ENCODE peak calls at places on chromosomes 13 and 19, in five cellular contexts. O is mammary epithelial cell, G is thyroid gland, E is fibroblast of lung, A is keratinocyte. Y is an unnamed sample.
A peak's percentile ranks its signal among the peaks of the same experiment; 100 is the strongest.

GRCh38 chr19:3365447-3366103 is 808 bp upstream of the NFIC start:
- DNase-seq in G (peak; percentile 66), O (peak; percentile 52), E (no peak), A (no peak), Y (peak; percentile 90)

GRCh38 chr13:111171629-111172028 is 56.5 kb downstream of the ARHGEF7 start:
- DNase-seq in E (no peak), O (peak; percentile 25), G (no peak), A (no peak), Y (no peak)

GRCh38 chr19:55486971-55487883 is 1.0 kb upstream of the SSC5D start:
- DNase-seq in G (peak; percentile 65), A (peak; percentile 23), O (peak; percentile 67), E (peak; percentile 98), Y (peak; percentile 92)

GRCh38 chr19:611506-611869 is 21.8 kb downstream of the HCN2 start:
- DNase-seq in O (peak; percentile 70), E (peak; percentile 87), A (peak; percentile 67), G (no peak), Y (no peak)

GRCh38 chr19:53597023-53597422 is 34.8 kb upstream of the DPRX start:
- DNase-seq in E (no peak), A (peak; percentile 75), O (peak; percentile 63), G (peak; percentile 3), Y (no peak)

GRCh38 chr13:100564444-100565223 is 24.0 kb downstream of the GGACT start:
- DNase-seq in O (no peak), G (no peak), A (no peak), E (no peak), Y (no peak)

GRCh38 chr13:36841411-36841810 is 22.4 kb downstream of the RFXAP start:
- DNase-seq in G (no peak), A (no peak), E (peak; percentile 19), O (no peak), Y (no peak)

GRCh38 chr13:49739498-49740187 is 48.4 kb upstream of the EBPL start:
- DNase-seq in E (no peak), O (no peak), A (no peak), G (no peak), Y (no peak)

GRCh38 chr19:51274371-51274770 is 23.5 kb downstream of the SIGLECL1 start:
- DNase-seq in G (no peak), O (no peak), A (no peak), E (no peak), Y (no peak)

GRCh38 chr13:114095486-114095885 is 36.9 kb downstream of the RASA3 start:
- DNase-seq in E (no peak), G (no peak), O (no peak), A (no peak), Y (no peak)

GRCh38 chr13:64088491-64088890 is 2672.8 kb upstream of the PCDH20 start:
- DNase-seq in O (no peak), E (no peak), A (no peak), G (no peak), Y (no peak)

GRCh38 chr13:30978981-30979956 is 46.8 kb downstream of the TEX26 start:
- DNase-seq in G (peak; percentile 5), E (no peak), A (peak; percentile 5), O (no peak), Y (peak; percentile 62)

GRCh38 chr19:21047712-21048111 is 27.3 kb downstream of the ZNF430 start:
- DNase-seq in E (no peak), A (no peak), G (no peak), O (no peak), Y (no peak)

GRCh38 chr19:4059931-4060620 is 6.6 kb downstream of the ZBTB7A start:
- DNase-seq in G (no peak), E (no peak), O (peak; percentile 83), A (no peak), Y (peak; percentile 91)

GRCh38 chr13:50543767-50544166 is 299.7 kb downstream of the DLEU7 start:
- DNase-seq in G (peak; percentile 36), A (no peak), O (no peak), E (peak; percentile 94), Y (no peak)

GRCh38 chr13:45073809-45074208 is 46.5 kb upstream of the GTF2F2 start:
- DNase-seq in A (no peak), G (no peak), O (no peak), E (no peak), Y (no peak)

GRCh38 chr19:35267818-35268545 is 780 bp upstream of the USF2 start:
- DNase-seq in O (peak; percentile 67), A (no peak), E (peak; percentile 67), G (peak; percentile 72), Y (peak; percentile 94)

GRCh38 chr13:50468849-50469669 is 374.4 kb downstream of the DLEU7 start:
- DNase-seq in O (no peak), E (no peak), G (no peak), A (no peak), Y (no peak)

GRCh38 chr13:113863511-113864302 is at the start of gene GAS6:
- DNase-seq in E (peak; percentile 21), A (no peak), G (peak; percentile 68), O (peak; percentile 46), Y (peak; percentile 83)

GRCh38 chr19:18865973-18866799 is 29.8 kb downstream of the CERS1 start:
- DNase-seq in O (peak; percentile 39), E (peak; percentile 47), G (peak; percentile 36), A (no peak), Y (no peak)

GRCh38 chr13:42494157-42494556 is 79.8 kb upstream of the TNFSF11 start:
- DNase-seq in G (no peak), O (peak; percentile 22), E (no peak), A (no peak), Y (no peak)

GRCh38 chr13:40388617-40389016 is 277.8 kb downstream of the FOXO1 start:
- DNase-seq in G (no peak), A (no peak), E (no peak), O (no peak), Y (no peak)

GRCh38 chr19:27676334-27676733 is 1536.6 kb downstream of the UQCRFS1 start:
- DNase-seq in O (no peak), A (no peak), E (no peak), G (no peak), Y (no peak)

GRCh38 chr13:99164226-99164625 is 36.4 kb upstream of the UBAC2 start:
- DNase-seq in A (no peak), G (no peak), O (no peak), E (no peak), Y (no peak)

GRCh38 chr19:2392366-2392765 is 32.3 kb downstream of the TMPRSS9 start:
- DNase-seq in G (peak; percentile 66), O (no peak), A (no peak), E (no peak), Y (no peak)

GRCh38 chr19:34229721-34230120 is 24.6 kb upstream of the GARRE1 start:
- DNase-seq in A (no peak), O (no peak), G (no peak), E (no peak), Y (no peak)

GRCh38 chr19:46347985-46348384 is 1.1 kb downstream of the PPP5C start:
- DNase-seq in G (no peak), A (no peak), E (no peak), O (no peak), Y (no peak)
- H3K4me1 ChIP-seq in G (peaks cover 61% of the 10 kb centered on the region), A (peaks cover 47% of the 10 kb centered on the region), E (peaks cover 25% of the 10 kb centered on the region), O (peaks cover 47% of the 10 kb centered on the region), Y (peaks cover 35% of the 10 kb centered on the region)

DNA sequence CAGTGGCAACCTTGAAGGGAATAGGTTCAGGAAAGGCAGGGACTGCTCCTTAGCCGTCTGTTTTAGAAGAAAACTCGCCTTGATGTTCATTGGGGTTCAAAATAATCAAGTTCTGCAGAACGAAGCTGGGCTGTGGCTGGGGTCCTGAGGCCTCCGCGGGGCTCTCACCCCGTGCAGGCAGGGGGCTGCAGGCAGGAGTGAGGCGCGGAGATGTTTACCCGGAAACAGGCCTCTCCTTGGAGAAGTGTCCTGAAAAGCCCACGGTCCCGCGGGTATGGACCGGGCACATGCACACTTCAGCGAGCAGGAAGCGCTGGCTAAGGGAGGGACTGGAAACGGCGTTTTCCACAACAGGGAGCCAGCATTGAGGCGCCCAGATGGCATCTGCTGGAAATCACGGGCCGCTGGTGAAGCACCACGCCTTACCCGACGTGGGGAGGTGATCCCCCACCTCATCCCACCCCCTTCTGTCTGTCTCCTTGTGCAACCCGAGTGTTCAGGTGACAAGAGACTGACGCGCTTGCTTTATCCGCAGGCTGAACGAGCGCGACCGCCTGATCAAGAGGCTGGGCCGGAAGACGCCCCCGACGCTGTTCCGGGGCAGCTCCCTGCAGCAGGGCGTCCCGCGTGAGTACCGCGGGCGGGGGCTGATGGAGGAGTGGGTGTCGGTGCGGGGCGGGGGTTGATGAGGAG is 39.7 kb downstream of the SHISA2 start:
- DNase-seq in O (no peak), G (peak; percentile 27), E (no peak), A (no peak), Y (peak; percentile 86)
- H3K4me3 ChIP-seq in O (no peak overlapping the region), G (no peak overlapping the region), E (no peak overlapping the region), A (no peak overlapping the region), Y (peak overlapping the region; percentile 36)

GRCh38 chr13:108728370-108728769 is 99.0 kb downstream of the MYO16 start:
- DNase-seq in O (no peak), A (no peak), G (no peak), E (no peak), Y (no peak)
- TF ChIP-seq CTCF in O (no peak), A (no peak), G (no peak), E (no peak), Y (no peak)

GRCh38 chr13:66829803-66830202 is 400.3 kb downstream of the PCDH9 start:
- DNase-seq in G (no peak), E (no peak), O (no peak), A (no peak), Y (no peak)

GRCh38 chr13:66837246-66837645 is 392.9 kb downstream of the PCDH9 start:
- DNase-seq in A (no peak), E (no peak), G (no peak), O (no peak), Y (no peak)

GRCh38 chr13:66835040-66835628 is 395.0 kb downstream of the PCDH9 start:
- DNase-seq in O (no peak), E (peak; percentile 58), G (peak; percentile 80), A (no peak), Y (peak; percentile 91)

GRCh38 chr13:66826398-66826797 is 403.7 kb downstream of the PCDH9 start:
- DNase-seq in A (no peak), O (no peak), E (no peak), G (no peak), Y (no peak)

DNA sequence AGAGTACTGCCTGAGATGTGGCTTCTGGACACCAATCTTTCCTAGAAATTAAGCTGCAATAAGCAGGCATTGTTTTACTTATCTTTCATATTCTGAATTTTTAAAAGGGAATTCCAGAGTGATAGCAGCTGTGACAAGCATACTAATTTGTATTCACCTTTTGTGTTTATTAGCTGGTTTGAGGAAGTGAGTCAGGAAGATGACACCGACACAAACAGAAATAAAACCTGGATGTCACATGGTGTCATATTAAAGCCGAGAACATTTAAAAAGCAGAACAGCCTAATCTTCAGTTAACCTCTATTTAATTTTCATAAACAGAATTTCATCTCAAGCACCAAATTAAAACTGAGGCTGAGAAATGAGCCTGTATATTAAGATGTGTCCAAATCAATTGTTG is 398.8 kb downstream of the PCDH9 start:
- DNase-seq in G (no peak), O (no peak), A (no peak), E (no peak), Y (no peak)
- H3K4me1 ChIP-seq in G (peaks cover 5% of the 10 kb centered on the region), O (peaks cover 6% of the 10 kb centered on the region), A (no peaks in the 10 kb centered on the region), E (no peaks in the 10 kb centered on the region), Y (no peaks in the 10 kb centered on the region)

GRCh38 chr19:43777163-43777700 is 3.5 kb downstream of the KCNN4 start:
- DNase-seq in O (peak; percentile 35), G (no peak), E (no peak), A (no peak), Y (no peak)
- H3K4me3 ChIP-seq in O (no peak overlapping the region), G (no peak overlapping the region), E (no peak overlapping the region), A (no peak overlapping the region), Y (no peak overlapping the region)

GRCh38 chr13:77274126-77274525 is 52.8 kb downstream of the MYCBP2 start:
- DNase-seq in A (no peak), O (no peak), E (no peak), G (no peak), Y (no peak)
- TF ChIP-seq CTCF in A (no peak), O (no peak), E (no peak), G (no peak), Y (no peak)

Y was measured in kidney.